ENCODE peak calls at places on chromosome X, in seven cellular contexts. K, L, G, P, I, C and B are unnamed samples.

GRCh38 chrX:18895157-18895952 is 88.6 kb downstream of the PHKA2 start:
- DNase-seq in K (no peak), L (peak), G (no peak), P (peak), I (no peak), C (peak), B (no peak)

GRCh38 chrX:22365460-22365859 is 92.7 kb downstream of the CBLL2 start:
- DNase-seq in K (no peak), L (no peak), G (no peak), P (no peak), I (no peak), C (no peak), B (no peak)

GRCh38 chrX:119218198-119218597 is 17.9 kb upstream of the PGRMC1 start:
- DNase-seq in K (no peak), L (no peak), G (no peak), P (no peak), I (no peak), C (no peak), B (no peak)

GRCh38 chrX:112941209-112941788 is 100.7 kb upstream of the AMOT start:
- DNase-seq in K (no peak), L (no peak), G (no peak), P (no peak), I (no peak), C (no peak), B (peak)

GRCh38 chrX:111652719-111653118 is 28.3 kb upstream of the ALG13 start:
- DNase-seq in K (no peak), L (no peak), G (no peak), P (no peak), I (no peak), C (no peak), B (no peak)

GRCh38 chrX:150199803-150200202 is 163.3 kb upstream of the MAMLD1 start:
- DNase-seq in K (no peak), L (no peak), G (no peak), P (no peak), I (no peak), C (no peak), B (no peak)

GRCh38 chrX:19707472-19707871 is 179.9 kb downstream of the SH3KBP1 start:
- DNase-seq in K (no peak), L (no peak), G (no peak), P (no peak), I (no peak), C (no peak), B (no peak)

GRCh38 chrX:4182010-4182806 is 468.8 kb upstream of the PRKX start:
- DNase-seq in K (no peak), L (no peak), G (no peak), P (no peak), I (no peak), C (no peak), B (no peak)

GRCh38 chrX:31021537-31021936 is 50.3 kb downstream of the FTHL17 start:
- DNase-seq in K (no peak), L (peak), G (no peak), P (no peak), I (no peak), C (peak), B (no peak)

GRCh38 chrX:69136546-69137331 is 28.5 kb downstream of the PJA1 start:
- DNase-seq in K (peak), L (peak), G (no peak), P (no peak), I (peak), C (peak), B (no peak)

GRCh38 chrX:65127804-65128203 is 151.6 kb upstream of the ZC4H2 start:
- DNase-seq in K (no peak), L (no peak), G (no peak), P (no peak), I (no peak), C (peak), B (no peak)

GRCh38 chrX:65926095-65927019 is 113.5 kb downstream of the VSIG4 start:
- DNase-seq in K (no peak), L (no peak), G (no peak), P (no peak), I (no peak), C (no peak), B (no peak)

GRCh38 chrX:20739038-20739745 is 472.5 kb upstream of the RPS6KA3 start:
- DNase-seq in K (no peak), L (no peak), G (no peak), P (no peak), I (no peak), C (no peak), B (no peak)

GRCh38 chrX:153226344-153227190 is 47.5 kb downstream of the MAGEA1 start:
- DNase-seq in K (peak), L (no peak), G (peak), P (no peak), I (peak), C (peak), B (no peak)

GRCh38 chrX:154490021-154490413 is 412 bp downstream of the SLC10A3 start:
- DNase-seq in K (no peak), L (peak), G (peak), P (no peak), I (no peak), C (no peak), B (no peak)

GRCh38 chrX:130083107-130083490 is 27.2 kb downstream of the ELF4 start:
- DNase-seq in K (no peak), L (no peak), G (no peak), P (no peak), I (no peak), C (no peak), B (no peak)

GRCh38 chrX:11346283-11346682 is 53.1 kb downstream of the AMELX start:
- DNase-seq in K (no peak), L (no peak), G (no peak), P (no peak), I (no peak), C (no peak), B (no peak)

GRCh38 chrX:14027031-14027430 is 2.7 kb downstream of the GEMIN8 start:
- DNase-seq in K (no peak), L (peak), G (no peak), P (no peak), I (no peak), C (peak), B (no peak)

GRCh38 chrX:130974323-130974722 is 71.3 kb upstream of the ENOX2 start:
- DNase-seq in K (no peak), L (no peak), G (no peak), P (no peak), I (no peak), C (no peak), B (no peak)

GRCh38 chrX:39416547-39417262 is 615.4 kb downstream of the MID1IP1 start:
- DNase-seq in K (no peak), L (no peak), G (no peak), P (no peak), I (no peak), C (no peak), B (no peak)

GRCh38 chrX:68433981-68434299 is 645 bp upstream of the OPHN1 start:
- DNase-seq in K (no peak), L (no peak), G (no peak), P (no peak), I (no peak), C (no peak), B (no peak)

GRCh38 chrX:123217077-123217476 is 33.0 kb downstream of the GRIA3 start:
- DNase-seq in K (no peak), L (peak), G (no peak), P (no peak), I (no peak), C (no peak), B (no peak)

GRCh38 chrX:17024896-17025295 is 78.4 kb downstream of the REPS2 start:
- DNase-seq in K (no peak), L (no peak), G (no peak), P (no peak), I (no peak), C (no peak), B (no peak)

GRCh38 chrX:107936434-107936730 is 45.8 kb downstream of the TEX13B start:
- DNase-seq in K (no peak), L (no peak), G (no peak), P (no peak), I (no peak), C (no peak), B (no peak)

GRCh38 chrX:9644335-9644734 is 121.3 kb downstream of the GPR143 start:
- DNase-seq in K (no peak), L (no peak), G (no peak), P (no peak), I (no peak), C (no peak), B (peak)

GRCh38 chrX:48683411-48683982 is at the start of gene WAS:
- DNase-seq in K (no peak), L (peak), G (no peak), P (no peak), I (no peak), C (no peak), B (peak)

GRCh38 chrX:134025986-134026731 is 40.8 kb upstream of the GPC3 start:
- DNase-seq in K (no peak), L (no peak), G (no peak), P (no peak), I (no peak), C (no peak), B (no peak)
- TF ChIP-seq CTCF in K (no peak), L (no peak), G (no peak), P (no peak), I (no peak), C (no peak), B (no peak)

GRCh38 chrX:102517331-102517730 is 792 bp upstream of the TMSB15A start:
- DNase-seq in K (no peak), L (no peak), G (no peak), P (no peak), I (no peak), C (no peak), B (no peak)
- TF ChIP-seq CTCF in K (no peak), L (no peak), G (peak), P (no peak), I (no peak), C (no peak), B (no peak)

GRCh38 chrX:109656774-109657173 is 31.8 kb upstream of the KCNE5 start:
- DNase-seq in K (no peak), L (no peak), G (no peak), P (no peak), I (no peak), C (no peak), B (no peak)

GRCh38 chrX:109658391-109658790 is 33.4 kb upstream of the KCNE5 start:
- DNase-seq in K (no peak), L (no peak), G (no peak), P (no peak), I (no peak), C (no peak), B (no peak)

GRCh38 chrX:109654710-109655109 is 29.7 kb upstream of the KCNE5 start:
- DNase-seq in K (no peak), L (no peak), G (no peak), P (no peak), I (no peak), C (no peak), B (no peak)

GRCh38 chrX:109660756-109661155 is 35.8 kb upstream of the KCNE5 start:
- DNase-seq in K (no peak), L (no peak), G (no peak), P (no peak), I (no peak), C (no peak), B (no peak)

GRCh38 chrX:109655802-109656201 is 30.8 kb upstream of the KCNE5 start:
- DNase-seq in K (no peak), L (no peak), G (no peak), P (no peak), I (no peak), C (no peak), B (no peak)
- TF ChIP-seq CTCF in K (no peak), L (no peak), G (no peak), P (no peak), I (no peak), C (no peak), B (no peak)

GRCh38 chrX:24498975-24499374 is 33.9 kb downstream of the PDK3 start:
- DNase-seq in K (no peak), L (no peak), G (no peak), P (no peak), I (no peak), C (no peak), B (peak)
- TF ChIP-seq CTCF in K (peak), L (peak), G (peak), P (peak), I (peak), C (peak), B (peak)